ENCODE peak calls at places on chromosomes 11 and 22, in seven cellular contexts. K is CD4-positive, alpha-beta memory T cell; Q is substantia nigra; G is foreskin keratinocyte; P is brain microvascular endothelial cell; T is IMR-90; L is AG04450. C is an unnamed sample.

GRCh38 chr11:11849127-11849746 is 7.5 kb downstream of the USP47 start:
- DNase-seq in K (peak), Q (no peak), G (peak), P (peak), T (peak), L (no peak), C (no peak)

GRCh38 chr11:63858628-63859550 is 20.0 kb downstream of the MARK2 start:
- DNase-seq in K (no peak), Q (no peak), G (no peak), P (peak), T (peak), L (no peak), C (no peak)

GRCh38 chr11:119651802-119652584 is 77.0 kb downstream of the NECTIN1 start:
- DNase-seq in K (no peak), Q (no peak), G (peak), P (no peak), T (no peak), L (no peak), C (no peak)

GRCh38 chr22:27768027-27768640 is 33.4 kb downstream of the MN1 start:
- DNase-seq in K (no peak), Q (no peak), G (no peak), P (no peak), T (no peak), L (no peak), C (no peak)

GRCh38 chr22:50040717-50041116 is 17.4 kb downstream of the TTLL8 start:
- DNase-seq in K (no peak), Q (no peak), G (no peak), P (no peak), T (no peak), L (no peak), C (no peak)

GRCh38 chr22:26894766-26895485 is 237.5 kb downstream of the MIAT start:
- DNase-seq in K (no peak), Q (no peak), G (peak), P (peak), T (peak), L (peak), C (no peak)

GRCh38 chr22:25750569-25751173 is 8.7 kb downstream of the MYO18B start:
- DNase-seq in K (no peak), Q (no peak), G (no peak), P (no peak), T (no peak), L (no peak), C (no peak)

GRCh38 chr11:104332110-104332509 is 168.2 kb upstream of the PDGFD start:
- DNase-seq in K (no peak), Q (no peak), G (no peak), P (no peak), T (no peak), L (no peak), C (no peak)

GRCh38 chr11:47907499-47907898 is 59.3 kb upstream of the NUP160 start:
- DNase-seq in K (no peak), Q (no peak), G (no peak), P (peak), T (peak), L (no peak), C (no peak)

GRCh38 chr11:119935341-119935925 is 202.5 kb downstream of the TRIM29 start:
- DNase-seq in K (no peak), Q (no peak), G (no peak), P (no peak), T (no peak), L (no peak), C (no peak)

GRCh38 chr11:122523841-122524531 is 131.5 kb upstream of the UBASH3B start:
- DNase-seq in K (no peak), Q (no peak), G (peak), P (no peak), T (no peak), L (no peak), C (no peak)

GRCh38 chr11:46616551-46617450 is at the start of gene HARBI1:
- DNase-seq in K (peak), Q (peak), G (peak), P (peak), T (peak), L (peak), C (peak)

GRCh38 chr11:18192988-18193387 is 20.4 kb downstream of the MRGPRX4 start:
- DNase-seq in K (no peak), Q (no peak), G (peak), P (no peak), T (no peak), L (no peak), C (no peak)

GRCh38 chr11:1926156-1927031 is 6.9 kb downstream of the TNNT3 start:
- DNase-seq in K (no peak), Q (no peak), G (no peak), P (no peak), T (no peak), L (no peak), C (no peak)

GRCh38 chr11:15765530-15765929 is 590.8 kb downstream of the SOX6 start:
- DNase-seq in K (no peak), Q (no peak), G (no peak), P (no peak), T (no peak), L (no peak), C (no peak)

GRCh38 chr11:71078482-71078881 is 173.9 kb downstream of the SHANK2 start:
- DNase-seq in K (no peak), Q (no peak), G (peak), P (no peak), T (no peak), L (no peak), C (no peak)

GRCh38 chr11:72652871-72653615 is 21.2 kb downstream of the PDE2A start:
- DNase-seq in K (no peak), Q (no peak), G (no peak), P (no peak), T (no peak), L (no peak), C (no peak)

GRCh38 chr11:17673951-17674350 is 45.4 kb upstream of the MYOD1 start:
- DNase-seq in K (no peak), Q (no peak), G (peak), P (peak), T (no peak), L (no peak), C (no peak)

GRCh38 chr11:34331736-34332135 is 26.1 kb downstream of the ABTB2 start:
- DNase-seq in K (no peak), Q (no peak), G (no peak), P (no peak), T (no peak), L (no peak), C (no peak)

GRCh38 chr11:47524200-47524874 is 28.6 kb downstream of the CELF1 start:
- DNase-seq in K (peak), Q (no peak), G (peak), P (no peak), T (no peak), L (no peak), C (no peak)

DNA sequence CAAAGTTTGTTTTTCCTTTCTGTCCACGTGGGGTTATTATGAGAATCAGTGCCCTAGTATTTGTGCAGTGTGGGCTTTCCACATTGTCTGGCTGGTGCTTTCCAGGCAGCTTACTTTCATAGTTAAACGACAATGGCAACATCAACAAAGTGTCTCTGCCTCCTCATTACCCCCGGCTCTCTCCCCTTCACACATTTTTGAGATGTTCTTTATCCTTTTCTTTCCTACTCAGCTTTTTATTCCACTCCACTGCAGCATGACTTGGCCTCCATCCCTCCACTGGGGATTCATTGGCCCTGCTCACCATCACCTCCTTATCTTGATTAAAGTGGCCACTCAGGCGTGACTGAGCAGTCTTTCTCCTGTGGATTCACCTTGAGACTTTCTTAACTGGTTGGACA is 19.1 kb downstream of the SPECC1L start:
- DNase-seq in K (no peak), Q (no peak), G (no peak), P (no peak), T (no peak), L (no peak), C (no peak)
- H3K27ac ChIP-seq in K (no peak), Q (no peak), G (no peak), P (peak), T (peak), L (peak), C (peak)

GRCh38 chr22:31628969-31629723 is 32.9 kb downstream of the PISD start:
- DNase-seq in K (no peak), Q (no peak), G (no peak), P (no peak), T (no peak), L (no peak), C (no peak)

GRCh38 chr22:31629741-31630184 is 32.3 kb downstream of the PISD start:
- DNase-seq in K (peak), Q (no peak), G (no peak), P (no peak), T (no peak), L (no peak), C (no peak)

GRCh38 chr22:31628362-31628761 is 33.7 kb downstream of the PISD start:
- DNase-seq in K (no peak), Q (no peak), G (no peak), P (no peak), T (no peak), L (no peak), C (no peak)

GRCh38 chr22:31631381-31631780 is 30.6 kb downstream of the PISD start:
- DNase-seq in K (no peak), Q (no peak), G (no peak), P (no peak), T (no peak), L (no peak), C (no peak)

GRCh38 chr22:31630331-31631329 is 31.4 kb downstream of the PISD start:
- DNase-seq in K (peak), Q (peak), G (peak), P (peak), T (peak), L (no peak), C (peak)
- H3K27ac ChIP-seq in K (peak), Q (peak), G (peak), P (peak), T (peak), L (peak), C (peak)

GRCh38 chr11:74819400-74819799 is 70.8 kb downstream of the RNF169 start:
- DNase-seq in K (no peak), Q (no peak), G (peak), P (peak), T (peak), L (no peak), C (no peak)
- H3K27ac ChIP-seq in K (no peak), Q (peak), G (no peak), P (peak), T (peak), L (no peak), C (no peak)

GRCh38 chr11:130904380-130904779 is 11.9 kb downstream of the SNX19 start:
- DNase-seq in K (no peak), Q (no peak), G (no peak), P (no peak), T (no peak), L (no peak), C (no peak)

GRCh38 chr11:130906616-130907015 is 9.7 kb downstream of the SNX19 start:
- DNase-seq in K (no peak), Q (no peak), G (no peak), P (no peak), T (no peak), L (no peak), C (no peak)

GRCh38 chr11:130907229-130907628 is 9.1 kb downstream of the SNX19 start:
- DNase-seq in K (no peak), Q (no peak), G (no peak), P (no peak), T (no peak), L (no peak), C (no peak)

GRCh38 chr11:130908061-130908460 is 8.2 kb downstream of the SNX19 start:
- DNase-seq in K (no peak), Q (no peak), G (no peak), P (no peak), T (no peak), L (no peak), C (no peak)

GRCh38 chr11:130905512-130905911 is 10.8 kb downstream of the SNX19 start:
- DNase-seq in K (no peak), Q (no peak), G (no peak), P (no peak), T (no peak), L (no peak), C (no peak)
- H3K27ac ChIP-seq in K (no peak), Q (no peak), G (no peak), P (no peak), T (no peak), L (no peak), C (no peak)

GRCh38 chr22:22372063-22372462 is 127.5 kb downstream of the VPREB1 start:
- DNase-seq in K (no peak), Q (no peak), G (no peak), P (no peak), T (no peak), L (no peak), C (no peak)

GRCh38 chr22:22369962-22370265 is 125.3 kb downstream of the VPREB1 start:
- DNase-seq in K (no peak), Q (no peak), G (no peak), P (no peak), T (no peak), L (no peak), C (no peak)

GRCh38 chr22:22368516-22368915 is 123.9 kb downstream of the VPREB1 start:
- DNase-seq in K (no peak), Q (no peak), G (no peak), P (no peak), T (no peak), L (no peak), C (no peak)

GRCh38 chr22:22374163-22374562 is 129.6 kb downstream of the VPREB1 start:
- DNase-seq in K (no peak), Q (no peak), G (no peak), P (no peak), T (no peak), L (no peak), C (no peak)

DNA sequence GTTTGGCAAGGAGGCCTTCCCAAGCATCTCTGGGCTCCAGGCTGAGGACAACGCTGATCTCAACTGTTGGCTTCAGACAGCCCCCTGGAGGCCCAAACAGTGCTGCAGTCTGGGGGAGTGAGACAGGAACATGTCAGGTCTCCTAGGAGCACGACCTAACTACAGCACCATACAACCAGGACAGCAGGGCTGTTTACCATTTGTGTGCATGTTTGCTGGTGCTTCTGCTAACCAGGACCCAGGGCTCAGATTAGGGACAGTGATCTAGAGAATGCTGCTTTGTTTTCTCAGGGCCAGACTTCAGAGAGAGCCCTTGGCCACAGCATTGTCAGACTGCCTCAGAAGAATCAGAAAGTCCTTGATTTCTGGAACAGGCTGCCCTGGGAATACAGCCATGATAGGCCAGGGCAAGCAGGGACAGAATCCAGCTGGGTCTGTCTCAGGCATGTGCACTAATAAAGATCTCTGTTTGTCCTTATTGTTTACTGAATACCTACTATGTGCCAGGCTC is 126.5 kb downstream of the VPREB1 start:
- DNase-seq in K (no peak), Q (no peak), G (no peak), P (no peak), T (no peak), L (no peak), C (no peak)
- H3K27ac ChIP-seq in K (no peak), Q (peak), G (no peak), P (no peak), T (no peak), L (no peak), C (peak)

GRCh38 chr11:24738972-24739371 is 242.1 kb downstream of the LUZP2 start:
- DNase-seq in K (no peak), Q (no peak), G (no peak), P (no peak), T (no peak), L (no peak), C (no peak)

GRCh38 chr11:24734742-24735141 is 237.9 kb downstream of the LUZP2 start:
- DNase-seq in K (no peak), Q (no peak), G (no peak), P (no peak), T (no peak), L (no peak), C (no peak)

GRCh38 chr11:24739637-24740036 is 242.8 kb downstream of the LUZP2 start:
- DNase-seq in K (no peak), Q (no peak), G (no peak), P (no peak), T (no peak), L (no peak), C (no peak)
- H3K27ac ChIP-seq in K (no peak), Q (no peak), G (no peak), P (no peak), T (no peak), L (no peak), C (no peak)

GRCh38 chr11:117841582-117842031 is 17.1 kb upstream of the FXYD2 start:
- DNase-seq in K (no peak), Q (no peak), G (no peak), P (no peak), T (no peak), L (no peak), C (no peak)
- H3K27ac ChIP-seq in K (no peak), Q (no peak), G (no peak), P (no peak), T (no peak), L (no peak), C (no peak)

GRCh38 chr11:96167787-96168186 is 175.2 kb downstream of the MAML2 start:
- DNase-seq in K (no peak), Q (no peak), G (no peak), P (no peak), T (no peak), L (no peak), C (no peak)
- H3K27ac ChIP-seq in K (no peak), Q (no peak), G (no peak), P (no peak), T (no peak), L (no peak), C (no peak)

DNA sequence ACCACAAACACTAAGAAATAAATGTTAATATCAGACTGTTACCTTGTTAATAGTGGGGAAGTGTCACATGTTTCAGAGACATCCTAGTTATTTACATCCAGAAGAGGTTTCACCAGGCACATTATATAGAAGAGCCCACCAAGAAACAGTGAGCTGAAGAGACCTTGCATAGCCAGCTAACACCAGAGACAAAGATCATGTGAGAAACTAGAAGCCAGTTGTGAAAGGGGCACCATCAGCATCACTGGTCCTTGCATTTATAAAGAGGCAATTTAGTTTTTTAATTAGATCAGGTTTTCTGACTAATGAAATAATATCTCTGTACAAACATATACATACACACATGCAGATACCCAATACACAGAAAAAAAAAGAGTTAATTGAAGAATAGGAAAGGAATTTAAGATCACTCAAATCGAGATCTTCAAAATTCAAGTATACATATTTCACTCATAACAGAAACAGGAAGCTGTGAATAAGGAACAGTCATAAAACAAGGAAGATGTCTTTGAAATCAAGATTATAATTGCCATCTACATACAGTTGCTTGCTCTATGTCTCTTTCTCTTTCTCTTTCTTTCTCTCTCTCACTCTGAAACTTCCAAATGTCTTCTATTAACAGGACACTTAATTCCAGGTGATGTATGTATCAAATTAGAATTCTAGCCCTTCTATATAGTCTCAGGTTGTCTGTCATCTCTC is 348.7 kb downstream of the ETS1 start:
- DNase-seq in K (no peak), Q (no peak), G (no peak), P (no peak), T (no peak), L (no peak), C (no peak)
- H3K27ac ChIP-seq in K (no peak), Q (no peak), G (no peak), P (no peak), T (no peak), L (no peak), C (no peak)

DNA sequence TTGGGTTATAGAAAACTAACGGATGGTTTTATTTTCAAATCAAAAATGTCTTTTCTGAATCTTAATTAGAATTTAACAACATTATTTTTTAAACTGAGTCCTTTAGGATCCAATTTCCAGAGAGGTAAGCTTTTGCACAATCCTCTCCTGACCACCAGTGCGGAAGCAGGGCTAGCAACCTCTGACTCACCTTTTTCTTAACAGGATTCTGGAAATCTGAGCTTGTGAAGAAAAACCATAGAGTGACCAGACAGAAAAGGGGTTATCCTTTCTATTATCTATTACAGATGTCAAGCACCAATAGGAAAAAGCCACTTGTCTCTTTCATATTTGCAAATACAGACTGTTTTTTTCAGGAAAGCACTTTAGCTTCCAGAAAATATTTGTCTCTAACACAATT is 25.3 kb downstream of the ALG9 start:
- DNase-seq in K (no peak), Q (no peak), G (no peak), P (peak), T (peak), L (no peak), C (no peak)
- H3K27ac ChIP-seq in K (no peak), Q (no peak), G (no peak), P (peak), T (no peak), L (peak), C (peak)